ENCODE peak calls at places on chromosomes 5 and 9, in nine cellular contexts. U is left lung, C is lung, L is ascending aorta, D is stomach, E is IMR-90, B is tibial nerve, Q is ovary, S is aorta. V is an unnamed sample. For H3K4me1, the result is how much of the 10 kb centered on the place peaks cover.

GRCh38 chr5:178314066-178314660 is 81.6 kb upstream of the PHYKPL start:
- DNase-seq in Q (no peak), S (no peak), C (no peak), D (no peak), U (no peak), E (no peak), B (no peak), L (no peak), V (no peak)

GRCh38 chr5:89534331-89534730 is 651.3 kb upstream of the MEF2C start:
- DNase-seq in U (no peak), B (no peak), Q (no peak), C (no peak), D (no peak), S (no peak), L (no peak), E (peak), V (no peak)

GRCh38 chr5:74013222-74013621 is 387.2 kb downstream of the ARHGEF28 start:
- DNase-seq in U (no peak), B (no peak), S (no peak), E (no peak), L (no peak), C (no peak), Q (no peak), D (no peak), V (no peak)

GRCh38 chr9:93093449-93094293 is 2.3 kb upstream of the CARD19 start:
- DNase-seq in B (no peak), L (peak), E (no peak), C (no peak), D (no peak), S (peak), U (peak), Q (peak), V (peak)

GRCh38 chr5:142785211-142785610 is 15.0 kb downstream of the ARHGAP26 start:
- DNase-seq in C (no peak), Q (no peak), B (no peak), D (no peak), S (no peak), U (no peak), E (no peak), L (no peak), V (no peak)

GRCh38 chr5:177471610-177472356 is 1.7 kb downstream of the DBN1 start:
- DNase-seq in U (no peak), D (no peak), B (peak), C (no peak), S (no peak), L (no peak), Q (no peak), E (peak), V (no peak)

GRCh38 chr5:165161204-165161603 is 1655.8 kb downstream of the MAT2B start:
- DNase-seq in Q (no peak), B (no peak), D (no peak), C (no peak), U (no peak), E (no peak), L (no peak), S (no peak), V (no peak)

GRCh38 chr9:90987566-90987965 is 185.9 kb downstream of the SYK start:
- DNase-seq in U (no peak), E (no peak), S (no peak), D (no peak), C (no peak), B (no peak), Q (no peak), L (no peak), V (peak)

DNA sequence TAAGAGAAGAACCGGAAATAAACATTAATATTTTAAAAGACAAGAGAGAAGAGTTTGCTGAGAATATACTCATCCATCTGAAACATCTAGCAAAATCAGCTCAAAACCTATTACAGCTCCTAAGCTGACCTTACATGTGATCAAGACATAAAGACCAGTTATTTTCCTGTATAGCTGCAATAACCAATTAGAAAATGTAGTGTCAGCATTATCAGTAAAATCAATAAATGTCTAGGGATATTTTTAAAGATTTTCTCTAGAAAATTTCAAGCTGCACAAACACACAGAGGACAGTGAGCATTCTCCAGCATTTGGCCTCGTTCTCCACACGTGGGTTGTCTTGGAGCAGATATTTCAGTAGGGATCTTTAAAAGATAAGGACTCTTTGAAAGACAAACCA is 127.6 kb upstream of the CACNA1B start:
- DNase-seq in Q (no peak), L (no peak), S (no peak), B (no peak), E (no peak), D (no peak), C (no peak), U (no peak), V (no peak)
- H3K4me1 ChIP-seq in Q (under half), L (under half), S (under half), B (under half), E (under half), D (under half), C (under half), U (under half), V (under half)

GRCh38 chr5:54912021-54912420 is 73.4 kb downstream of the ESM1 start:
- DNase-seq in D (no peak), L (no peak), Q (no peak), C (no peak), B (no peak), S (no peak), U (no peak), E (peak), V (no peak)
- H3K4me1 ChIP-seq in D (under half), L (under half), Q (under half), C (under half), B (under half), S (under half), U (under half), E (under half), V (under half)

GRCh38 chr9:133948571-133949485 is 43.3 kb downstream of the VAV2 start:
- DNase-seq in B (no peak), S (peak), D (no peak), E (peak), U (no peak), C (no peak), Q (no peak), L (no peak), V (peak)
- H3K4me1 ChIP-seq in B (under half), S (under half), D (under half), E (under half), U (under half), C (under half), Q (under half), L (under half), V (under half)

GRCh38 chr9:115764649-115765048 is 388.9 kb upstream of the PAPPA start:
- DNase-seq in C (no peak), E (no peak), U (no peak), L (peak), S (no peak), Q (no peak), B (no peak), D (no peak), V (no peak)

GRCh38 chr9:115770521-115770920 is 383.1 kb upstream of the PAPPA start:
- DNase-seq in E (no peak), Q (no peak), U (no peak), B (no peak), L (no peak), C (no peak), S (no peak), D (no peak), V (no peak)

GRCh38 chr9:115765060-115765459 is 388.5 kb upstream of the PAPPA start:
- DNase-seq in C (no peak), B (no peak), L (no peak), E (no peak), Q (no peak), D (no peak), U (no peak), S (no peak), V (no peak)

GRCh38 chr9:115766495-115766894 is 387.1 kb upstream of the PAPPA start:
- DNase-seq in S (no peak), Q (no peak), L (no peak), B (no peak), E (no peak), D (no peak), C (no peak), U (no peak), V (no peak)
- H3K4me1 ChIP-seq in S (under half), Q (under half), L (under half), B (under half), E (under half), D (under half), C (under half), U (under half), V (under half)

V was measured in thyroid gland.